ENCODE peak calls at places on chromosomes 11 and 22, in ten cellular contexts. A is IMR-90, F is cardiac muscle cell, I is psoas muscle, K is thyroid gland, Q is fibroblast of the aortic adventitia, E is AG10803, T is GM23248, L is heart left ventricle, M is choroid plexus epithelial cell. U is an unnamed sample.

GRCh38 chr11:33682446-33682845 is 18.2 kb downstream of the C11orf91 start:
- DNase-seq in L (no peak), A (no peak), K (no peak), E (no peak), M (no peak), Q (no peak), I (no peak), F (no peak), T (peak; percentile 38), U (no peak)

GRCh38 chr11:78080818-78081495 is 1.3 kb upstream of the NDUFC2 start:
- DNase-seq in F (peak; percentile 93), K (no peak), I (no peak), L (no peak), A (peak; percentile 73), E (peak; percentile 74), T (peak; percentile 32), M (peak; percentile 47), Q (peak; percentile 81), U (no peak)

GRCh38 chr11:92911478-92911877 is 58.0 kb upstream of the MTNR1B start:
- DNase-seq in A (no peak), E (no peak), K (no peak), I (no peak), M (no peak), Q (no peak), L (no peak), T (no peak), F (no peak), U (no peak)

GRCh38 chr11:106001304-106002012 is 20.6 kb downstream of the MSANTD4 start:
- DNase-seq in K (no peak), L (no peak), T (peak; percentile 3), F (no peak), A (peak; percentile 52), E (no peak), M (peak; percentile 17), I (no peak), Q (no peak), U (no peak)

GRCh38 chr11:131914299-131914902 is 544.0 kb downstream of the NTM start:
- DNase-seq in A (peak; percentile 44), Q (peak; percentile 65), T (peak; percentile 62), L (no peak), M (peak; percentile 66), K (no peak), I (no peak), E (peak; percentile 53), F (peak; percentile 41), U (no peak)

GRCh38 chr22:24427500-24428164 is at the start of gene ADORA2A:
- DNase-seq in T (no peak), F (no peak), K (no peak), E (no peak), A (no peak), M (no peak), Q (no peak), I (peak; percentile 54), L (no peak), U (no peak)

GRCh38 chr11:70367071-70367470 is 31.3 kb upstream of the CTTN start:
- DNase-seq in A (peak; percentile 88), M (peak; percentile 79), E (no peak), T (no peak), K (no peak), L (no peak), F (no peak), Q (no peak), I (no peak), U (no peak)

GRCh38 chr11:77250881-77251640 is 50.4 kb downstream of the GDPD4 start:
- DNase-seq in M (peak; percentile 43), I (no peak), A (peak; percentile 85), T (peak; percentile 64), F (peak; percentile 11), L (no peak), K (no peak), E (no peak), Q (peak; percentile 40), U (no peak)

GRCh38 chr11:2590131-2590950 is 109.5 kb downstream of the KCNQ1OT1 start:
- DNase-seq in M (no peak), T (no peak), L (no peak), A (no peak), E (no peak), I (peak; percentile 34), Q (no peak), K (peak; percentile 1), F (no peak), U (no peak)

GRCh38 chr11:82864268-82864667 is 36.0 kb downstream of the PRCP start:
- DNase-seq in I (peak; percentile 78), A (peak; percentile 41), E (peak; percentile 47), K (peak; percentile 69), L (peak; percentile 45), M (peak; percentile 92), Q (peak; percentile 60), T (peak; percentile 68), F (peak; percentile 73), U (peak; percentile 90)

GRCh38 chr11:19181673-19182261 is 20.0 kb downstream of the CSRP3 start:
- DNase-seq in I (no peak), A (no peak), Q (peak; percentile 89), K (no peak), M (no peak), F (peak; percentile 18), T (no peak), E (no peak), L (no peak), U (no peak)

GRCh38 chr11:125263268-125263790 is 98.8 kb downstream of the PKNOX2 start:
- DNase-seq in E (peak; percentile 100), K (peak; percentile 54), Q (peak; percentile 99), L (peak; percentile 91), I (peak; percentile 74), A (peak; percentile 100), F (peak; percentile 99), T (peak; percentile 99), M (peak; percentile 100), U (peak; percentile 52)

GRCh38 chr11:82829101-82829500 is 71.1 kb downstream of the PRCP start:
- DNase-seq in F (no peak), K (no peak), L (no peak), M (no peak), A (no peak), T (no peak), Q (no peak), E (no peak), I (no peak), U (no peak)

GRCh38 chr22:36773935-36774334 is 2.0 kb downstream of the IFT27 start:
- DNase-seq in K (no peak), M (peak; percentile 69), A (peak; percentile 49), L (no peak), E (peak; percentile 54), T (peak; percentile 71), I (no peak), Q (peak; percentile 65), F (peak; percentile 57), U (no peak)

GRCh38 chr11:28337701-28338100 is 229.5 kb downstream of the METTL15 start:
- DNase-seq in Q (no peak), A (peak; percentile 10), E (no peak), F (peak; percentile 24), T (no peak), K (no peak), M (peak; percentile 43), I (no peak), L (no peak), U (no peak)

GRCh38 chr22:19984201-19984753 is 32.3 kb downstream of the ARVCF start:
- DNase-seq in M (peak; percentile 67), E (peak; percentile 57), A (peak; percentile 79), K (no peak), Q (peak; percentile 68), I (peak; percentile 90), T (peak; percentile 90), F (no peak), L (peak; percentile 84), U (peak; percentile 77)

DNA sequence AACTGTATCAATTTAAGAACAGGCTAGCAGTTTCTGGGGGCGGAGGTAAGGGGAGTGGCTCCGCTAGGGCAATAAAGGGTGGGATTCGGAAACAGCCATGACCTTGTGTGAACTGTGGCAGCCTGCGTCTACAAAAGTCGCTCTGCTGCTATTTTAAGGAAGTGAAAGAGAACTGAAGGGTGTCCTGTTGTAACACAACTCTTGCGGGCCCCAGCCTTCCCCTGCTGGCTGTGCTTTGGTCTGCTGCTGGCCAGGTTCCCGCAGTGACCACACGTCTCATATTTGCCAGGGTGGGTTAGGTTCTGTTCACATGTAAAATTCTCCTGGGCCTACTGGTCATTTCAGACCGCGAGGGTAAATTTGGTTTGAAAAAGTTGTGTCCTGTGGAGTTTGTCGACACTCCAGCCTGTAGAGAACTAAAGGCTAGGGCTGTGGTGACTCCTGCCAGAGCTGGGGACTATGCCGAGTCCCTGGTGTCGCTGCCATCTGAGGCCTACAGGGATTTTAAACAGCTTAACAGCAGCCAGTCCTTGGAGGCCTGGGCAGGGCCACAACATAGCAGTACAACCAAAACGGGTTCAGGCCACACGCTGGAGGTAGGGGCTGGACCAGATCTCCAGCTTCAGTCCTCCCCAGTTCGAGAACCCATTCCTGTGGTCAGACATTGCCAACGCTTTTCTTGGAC is 1.1 kb upstream of the PPFIBP2 start:
- DNase-seq in M (peak; percentile 69), E (peak; percentile 73), K (peak; percentile 94), A (no peak), T (peak; percentile 76), L (peak; percentile 91), Q (peak; percentile 76), F (peak; percentile 74), I (peak; percentile 95), U (peak; percentile 49)
- H3K4me3 ChIP-seq in M (peak overlapping the region; percentile 64), E (peak overlapping the region; percentile 77), K (no peak overlapping the region), A (peak overlapping the region; percentile 58), T (peak overlapping the region; percentile 78), L (peak overlapping the region; percentile 82), Q (peak overlapping the region; percentile 77), F (peak overlapping the region; percentile 54), I (peak overlapping the region; percentile 84), U (peak overlapping the region; percentile 92)

DNA sequence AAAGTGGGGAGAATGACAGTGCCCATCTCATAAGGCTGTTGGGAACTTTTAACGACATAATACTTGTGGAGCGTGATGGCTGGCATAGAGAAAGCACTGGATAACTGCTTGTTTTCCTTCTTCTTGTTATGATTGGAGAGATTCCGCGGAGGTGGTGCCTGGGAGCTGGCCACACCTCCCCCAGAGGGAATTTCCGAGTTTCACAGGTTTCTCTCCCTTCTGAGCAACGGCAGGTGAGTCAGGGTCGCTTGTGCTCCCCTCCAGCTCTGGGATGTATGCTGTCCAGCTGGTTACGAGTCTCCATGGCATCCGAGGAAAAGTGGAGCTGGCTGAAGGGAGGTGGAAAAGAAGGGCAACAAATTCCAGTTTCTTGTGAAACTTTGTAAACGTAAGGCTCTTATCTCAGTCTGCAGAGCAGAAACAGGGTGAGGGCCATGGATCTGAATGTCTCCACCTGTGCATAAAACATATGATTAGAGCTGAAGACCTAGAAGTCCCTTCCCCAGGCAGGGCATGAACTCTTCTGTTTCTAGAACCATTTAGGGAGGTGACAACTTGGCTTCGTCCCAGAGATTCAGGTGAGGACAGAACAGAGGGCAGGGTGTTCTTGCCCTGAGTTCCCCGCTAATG is 10.0 kb upstream of the PLET1 start:
- DNase-seq in T (no peak), M (no peak), E (no peak), F (no peak), A (no peak), Q (no peak), I (no peak), K (peak; percentile 42), L (no peak), U (no peak)
- H3K4me3 ChIP-seq in T (no peak overlapping the region), M (no peak overlapping the region), E (no peak overlapping the region), F (no peak overlapping the region), A (no peak overlapping the region), Q (no peak overlapping the region), I (no peak overlapping the region), K (no peak overlapping the region), L (no peak overlapping the region), U (no peak overlapping the region)

GRCh38 chr22:44950806-44951509 is 58.8 kb downstream of the PHF21B start:
- DNase-seq in F (no peak), E (no peak), A (no peak), L (peak; percentile 12), M (no peak), Q (no peak), T (no peak), I (no peak), K (no peak), U (no peak)
- H3K4me3 ChIP-seq in F (no peak overlapping the region), E (no peak overlapping the region), A (no peak overlapping the region), L (no peak overlapping the region), M (no peak overlapping the region), Q (no peak overlapping the region), T (no peak overlapping the region), I (no peak overlapping the region), K (no peak overlapping the region), U (no peak overlapping the region)

GRCh38 chr11:127000991-127001390 is 421 bp upstream of the KIRREL3 start:
- DNase-seq in L (no peak), A (peak; percentile 21), K (no peak), E (peak; percentile 34), M (no peak), T (peak; percentile 60), F (no peak), I (no peak), Q (no peak), U (no peak)
- H3K4me3 ChIP-seq in L (no peak overlapping the region), A (peak overlapping the region; percentile 88), K (no peak overlapping the region), E (peak overlapping the region; percentile 88), M (no peak overlapping the region), T (peak overlapping the region; percentile 90), F (peak overlapping the region; percentile 23), I (peak overlapping the region; percentile 44), Q (peak overlapping the region; percentile 66), U (no peak overlapping the region)